ENCODE peak calls at places on chromosome 17, in six cellular contexts. I, C, A, R, H and G are unnamed samples.

GRCh38 chr17:31792007-31792585 is 66.9 kb downstream of the COPRS start:
- DNase-seq in I (no peak), C (no peak), A (no peak), R (no peak), H (no peak), G (no peak)

GRCh38 chr17:27288183-27288582 is 5.7 kb upstream of the WSB1 start:
- DNase-seq in I (no peak), C (no peak), A (no peak), R (no peak), H (no peak), G (no peak)

GRCh38 chr17:76475302-76475701 is 7.9 kb downstream of the AANAT start:
- DNase-seq in I (no peak), C (no peak), A (no peak), R (no peak), H (no peak), G (no peak)

GRCh38 chr17:65532491-65532890 is 29.0 kb downstream of the AXIN2 start:
- DNase-seq in I (peak; percentile 40), C (no peak), A (no peak), R (peak; percentile 54), H (no peak), G (no peak)

GRCh38 chr17:17351901-17352781 is 49.0 kb downstream of the NT5M start:
- DNase-seq in I (peak; percentile 89), C (no peak), A (peak; percentile 84), R (peak; percentile 76), H (no peak), G (no peak)

GRCh38 chr17:31480904-31481782 is 89.7 kb downstream of the RAB11FIP4 start:
- DNase-seq in I (no peak), C (no peak), A (no peak), R (no peak), H (no peak), G (no peak)

GRCh38 chr17:50661348-50661747 is 26.7 kb downstream of the ABCC3 start:
- DNase-seq in I (no peak), C (no peak), A (no peak), R (no peak), H (no peak), G (no peak)

GRCh38 chr17:81466564-81467472 is 45.8 kb downstream of the ACTG1 start:
- DNase-seq in I (no peak), C (no peak), A (no peak), R (peak; percentile 58), H (no peak), G (no peak)

GRCh38 chr17:81274471-81274855 is 20.6 kb downstream of the SLC38A10 start:
- DNase-seq in I (no peak), C (no peak), A (no peak), R (no peak), H (no peak), G (no peak)

GRCh38 chr17:71905632-71906031 is 215.2 kb upstream of the SOX9 start:
- DNase-seq in I (no peak), C (no peak), A (no peak), R (no peak), H (no peak), G (no peak)

GRCh38 chr17:1583569-1583968 is 21.0 kb upstream of the PITPNA start:
- DNase-seq in I (no peak), C (no peak), A (no peak), R (no peak), H (no peak), G (no peak)

GRCh38 chr17:73182616-73183310 is 10.1 kb upstream of the COG1 start:
- DNase-seq in I (peak; percentile 23), C (no peak), A (no peak), R (no peak), H (no peak), G (no peak)

DNA sequence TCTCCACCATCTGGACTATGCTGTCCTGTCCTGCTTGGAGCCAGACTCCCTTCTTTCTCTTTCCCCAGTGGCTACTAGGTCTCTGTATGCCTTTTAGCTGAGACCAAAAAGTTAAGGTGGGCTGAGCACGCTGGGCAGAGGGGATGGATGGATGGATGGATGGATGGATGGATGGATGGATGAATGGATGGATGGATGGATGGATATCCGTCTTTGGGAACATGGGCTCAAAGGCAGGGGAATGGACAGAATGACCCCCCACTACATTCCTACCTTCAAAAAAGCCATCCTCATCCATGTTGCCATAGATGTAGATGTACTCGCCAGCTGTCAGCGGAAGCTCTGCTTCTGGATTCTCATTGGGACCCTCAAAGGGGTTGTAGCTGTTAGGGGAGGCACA is 12.8 kb downstream of the TSPOAP1 start:
- DNase-seq in I (no peak), C (no peak), A (no peak), R (no peak), H (no peak), G (no peak)
- H3K27me3 ChIP-seq in I (no peaks in the 10 kb centered on the region), C (no peaks in the 10 kb centered on the region), A (no peaks in the 10 kb centered on the region), R (no peaks in the 10 kb centered on the region), H (no peaks in the 10 kb centered on the region), G (no peaks in the 10 kb centered on the region)

GRCh38 chr17:36816214-36816613 is 121.1 kb upstream of the LHX1 start:
- DNase-seq in I (peak; percentile 41), C (no peak), A (no peak), R (no peak), H (no peak), G (no peak)
- H3K27me3 ChIP-seq in I (no peaks in the 10 kb centered on the region), C (peaks cover 53% of the 10 kb centered on the region), A (no peaks in the 10 kb centered on the region), R (no peaks in the 10 kb centered on the region), H (no peaks in the 10 kb centered on the region), G (peaks cover 1% of the 10 kb centered on the region)

DNA sequence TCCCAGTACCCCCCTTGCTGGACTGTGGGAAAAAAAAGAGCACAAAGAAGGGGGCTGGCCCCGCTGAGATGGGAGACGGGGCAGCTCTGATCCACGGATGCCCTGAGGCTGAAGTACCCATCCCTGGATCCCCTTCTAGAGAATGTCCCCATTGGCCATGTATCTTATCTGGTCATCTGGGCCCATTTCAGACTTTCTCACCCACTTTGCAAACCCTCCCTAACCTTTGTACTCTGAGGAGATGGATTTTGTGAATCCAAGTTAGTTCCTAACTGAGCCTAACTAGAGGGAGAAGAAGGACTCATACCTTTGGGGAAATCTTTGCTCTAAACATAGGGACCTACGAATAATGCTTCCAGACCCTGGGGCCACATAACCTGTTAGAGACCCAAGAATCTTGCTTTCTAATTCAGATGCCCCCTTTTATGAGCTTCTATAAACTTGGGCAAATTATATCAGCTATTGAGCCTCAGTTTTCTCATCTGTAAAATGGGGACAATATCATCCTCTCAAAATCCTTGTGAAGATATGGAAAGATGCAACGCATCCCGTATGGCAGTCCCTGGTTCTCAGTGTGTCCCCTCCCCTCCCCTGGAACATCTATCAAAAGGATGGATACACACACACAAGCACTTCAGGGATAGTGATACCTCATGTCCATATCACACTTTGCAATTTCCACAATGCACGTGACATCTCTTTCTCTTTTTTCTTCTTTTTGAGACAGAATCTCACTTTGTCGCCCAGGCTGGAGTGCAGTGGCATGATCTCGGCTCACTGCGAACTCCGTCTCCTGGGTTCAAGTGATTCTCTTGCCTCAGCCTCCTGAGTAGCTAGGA is 16.8 kb upstream of the FZD2 start:
- DNase-seq in I (no peak), C (no peak), A (no peak), R (peak; percentile 87), H (no peak), G (no peak)
- H3K27me3 ChIP-seq in I (no peaks in the 10 kb centered on the region), C (peaks cover 14% of the 10 kb centered on the region), A (no peaks in the 10 kb centered on the region), R (no peaks in the 10 kb centered on the region), H (no peaks in the 10 kb centered on the region), G (no peaks in the 10 kb centered on the region)

DNA sequence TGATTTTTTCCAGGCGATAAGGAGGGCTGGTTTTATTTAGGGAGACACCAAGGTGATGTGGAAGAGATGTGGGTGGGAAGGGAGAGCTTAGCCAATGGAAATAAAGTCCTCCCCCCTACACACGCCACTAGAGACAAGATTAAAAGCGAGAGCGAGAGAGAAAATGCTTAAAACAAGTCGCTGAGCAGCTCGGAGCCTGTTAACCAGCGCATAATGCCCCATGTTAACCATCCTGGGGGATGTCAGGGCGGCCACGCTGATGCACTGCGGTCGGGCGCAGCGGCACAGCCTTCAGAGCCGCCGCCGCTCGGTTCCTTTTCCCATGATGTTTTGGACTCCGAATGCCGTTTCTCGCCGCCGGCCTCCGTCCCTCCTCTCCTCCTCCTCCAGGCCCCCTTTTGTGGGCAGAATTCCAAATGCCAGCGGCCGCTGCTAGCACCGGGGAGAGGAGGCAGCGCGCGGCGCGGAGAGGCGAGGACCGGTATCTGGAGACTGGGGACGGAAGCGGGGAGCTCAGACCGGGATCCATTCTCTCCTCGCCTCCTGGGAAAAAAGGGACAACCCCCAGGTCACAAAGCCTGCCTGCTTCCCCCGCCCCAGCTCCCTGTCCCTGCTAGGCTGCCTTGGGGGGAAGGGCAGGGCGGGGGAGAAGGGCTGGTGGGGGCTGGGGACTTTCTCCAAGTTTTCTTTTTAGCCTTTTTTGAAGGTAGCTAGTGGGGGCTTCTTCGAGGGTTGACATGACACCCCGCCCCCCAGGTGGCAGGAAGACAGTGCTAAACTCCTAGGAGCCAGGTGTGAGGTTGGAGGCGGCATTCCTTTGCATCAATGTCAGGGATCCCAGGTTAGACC is 98.1 kb upstream of the CCL2 start:
- DNase-seq in I (no peak), C (no peak), A (no peak), R (peak; percentile 97), H (no peak), G (no peak)
- H3K27me3 ChIP-seq in I (no peaks in the 10 kb centered on the region), C (peaks cover 41% of the 10 kb centered on the region), A (no peaks in the 10 kb centered on the region), R (peaks cover 35% of the 10 kb centered on the region), H (peaks cover 4% of the 10 kb centered on the region), G (peaks cover 7% of the 10 kb centered on the region)

GRCh38 chr17:79369001-79369400 is 241.8 kb downstream of the RBFOX3 start:
- DNase-seq in I (no peak), C (no peak), A (no peak), R (no peak), H (no peak), G (no peak)
- H3K27me3 ChIP-seq in I (no peaks in the 10 kb centered on the region), C (peaks cover 54% of the 10 kb centered on the region), A (no peaks in the 10 kb centered on the region), R (no peaks in the 10 kb centered on the region), H (no peaks in the 10 kb centered on the region), G (peaks cover 1% of the 10 kb centered on the region)

DNA sequence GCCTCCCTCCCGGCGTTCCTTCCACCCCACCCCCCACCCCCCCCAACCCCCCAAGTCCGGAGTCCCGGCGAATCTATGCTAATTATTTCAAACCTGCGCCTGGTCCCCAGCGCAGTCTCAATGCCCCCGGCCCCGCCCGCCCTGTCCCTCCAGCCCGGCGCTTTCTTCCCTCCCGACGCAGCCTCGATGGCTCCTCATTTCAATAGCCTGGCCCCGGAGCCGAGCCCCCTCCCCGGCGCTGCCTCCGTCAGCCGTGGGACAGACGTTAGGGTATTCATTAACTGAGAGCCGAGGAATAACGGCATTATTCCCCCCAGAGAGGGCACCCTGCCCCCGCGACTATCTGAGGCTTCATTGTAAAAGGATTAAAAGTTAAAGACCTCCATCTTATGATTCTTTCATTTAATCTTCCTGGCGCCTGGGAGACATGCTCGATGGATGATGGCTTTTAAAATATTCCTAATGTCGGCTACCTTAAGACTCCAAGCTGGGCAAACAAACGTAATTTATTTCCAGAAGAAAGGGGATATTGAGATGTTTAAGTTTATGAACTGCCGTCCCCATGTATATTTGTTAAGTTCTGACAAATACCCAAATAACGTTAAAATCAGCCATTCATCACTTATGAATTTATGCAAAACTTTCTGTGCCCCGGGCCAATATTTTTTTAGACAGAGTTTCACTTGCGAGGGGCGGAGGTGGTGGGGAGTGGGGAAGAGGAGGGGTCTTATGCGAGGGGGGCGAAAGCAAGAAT is 3.4 kb downstream of the NOG start:
- DNase-seq in I (no peak), C (no peak), A (no peak), R (peak; percentile 88), H (no peak), G (no peak)
- H3K27me3 ChIP-seq in I (no peaks in the 10 kb centered on the region), C (peaks cover 71% of the 10 kb centered on the region), A (no peaks in the 10 kb centered on the region), R (peaks cover 61% of the 10 kb centered on the region), H (peaks cover 21% of the 10 kb centered on the region), G (no peaks in the 10 kb centered on the region)